ENCODE peak calls at places on chromosomes 11 and 22, in eight cellular contexts. L, R, B, X, P, V, J and D are unnamed samples.

GRCh38 chr22:46049726-46050450 is 72.9 kb upstream of the WNT7B start:
- DNase-seq in R (no peak), L (no peak), P (no peak), B (no peak), V (no peak), J (peak), X (no peak), D (no peak)

GRCh38 chr11:79078999-79079398 is 361.8 kb downstream of the TENM4 start:
- DNase-seq in R (no peak), J (no peak), L (no peak), P (no peak), V (no peak), X (no peak), B (no peak), D (peak)

GRCh38 chr11:119168471-119169271 is at the start of gene NLRX1:
- DNase-seq in B (peak), X (peak), L (peak), V (peak), J (peak), R (peak), P (peak), D (peak)

GRCh38 chr11:44005076-44005800 is 42.5 kb upstream of the ACCSL start:
- DNase-seq in J (no peak), X (no peak), B (no peak), V (no peak), R (no peak), L (no peak), P (no peak), D (peak)

GRCh38 chr11:66489636-66490035 is 9.4 kb downstream of the DPP3 start:
- DNase-seq in J (no peak), L (no peak), V (no peak), B (no peak), X (no peak), P (no peak), R (no peak), D (peak)

GRCh38 chr11:58121101-58121500 is 4.2 kb downstream of the OR9I1 start:
- DNase-seq in R (no peak), V (no peak), J (no peak), X (no peak), B (no peak), P (no peak), L (no peak), D (no peak)

GRCh38 chr11:87187930-87188329 is 150.2 kb downstream of the TMEM135 start:
- DNase-seq in V (no peak), L (no peak), P (no peak), R (no peak), J (no peak), X (no peak), B (no peak), D (no peak)

GRCh38 chr22:49853981-49854791 is 542 bp downstream of the ZBED4 start:
- DNase-seq in X (peak), R (peak), P (no peak), L (no peak), B (peak), J (no peak), V (no peak), D (no peak)

GRCh38 chr22:49810363-49811013 is 17.2 kb downstream of the BRD1 start:
- DNase-seq in P (no peak), X (no peak), V (no peak), R (no peak), J (no peak), B (no peak), L (no peak), D (no peak)

GRCh38 chr22:49918911-49919881 is 762 bp downstream of the CRELD2 start:
- DNase-seq in J (no peak), R (no peak), B (no peak), X (no peak), P (no peak), V (no peak), L (no peak), D (no peak)

GRCh38 chr11:111935331-111936044 is 1.7 kb upstream of the DIXDC1 start:
- DNase-seq in R (no peak), P (no peak), B (no peak), V (no peak), L (no peak), J (no peak), X (peak), D (no peak)

GRCh38 chr11:93791493-93791892 is 7.4 kb downstream of the MED17 start:
- DNase-seq in X (no peak), B (no peak), V (no peak), J (no peak), L (no peak), P (no peak), R (no peak), D (no peak)

GRCh38 chr11:49405743-49406142 is 197.3 kb upstream of the FOLH1 start:
- DNase-seq in V (no peak), X (no peak), B (no peak), L (no peak), J (no peak), R (no peak), P (no peak), D (no peak)